ENCODE peak calls at places on chromosomes 16 and 17, in five cellular contexts. Z is A549, E is spleen, X is prostate gland, M is upper lobe of left lung. C is an unnamed sample. For H3K4me1, the result is how much of the 10 kb centered on the place peaks cover.

GRCh38 chr16:60214321-60214720 is 1480.2 kb upstream of the GOT2 start:
- DNase-seq in Z (no peak), E (no peak), X (no peak), M (no peak), C (no peak)

GRCh38 chr16:888901-889570 is 81.7 kb downstream of the LMF1 start:
- DNase-seq in Z (no peak), E (no peak), X (no peak), M (peak), C (no peak)

GRCh38 chr17:80352216-80352895 is 62.6 kb upstream of the ENDOV start:
- DNase-seq in Z (no peak), E (peak), X (no peak), M (no peak), C (peak)

GRCh38 chr17:11671151-11671550 is 72.9 kb downstream of the DNAH9 start:
- DNase-seq in Z (no peak), E (no peak), X (no peak), M (no peak), C (no peak)

GRCh38 chr17:68851875-68852274 is 103.3 kb downstream of the ABCA8 start:
- DNase-seq in Z (no peak), E (no peak), X (no peak), M (no peak), C (no peak)

GRCh38 chr16:3842994-3843393 is 37.5 kb downstream of the CREBBP start:
- DNase-seq in Z (no peak), E (no peak), X (no peak), M (no peak), C (no peak)

GRCh38 chr16:28884045-28884444 is 5.8 kb downstream of the ATP2A1 start:
- DNase-seq in Z (no peak), E (no peak), X (no peak), M (no peak), C (no peak)

GRCh38 chr16:22262460-22262859 is 34.7 kb upstream of the POLR3E start:
- DNase-seq in Z (no peak), E (no peak), X (no peak), M (no peak), C (no peak)

GRCh38 chr16:24139282-24139681 is 116.9 kb upstream of the CACNG3 start:
- DNase-seq in Z (no peak), E (no peak), X (no peak), M (no peak), C (no peak)

GRCh38 chr17:40510328-40510648 is 8.9 kb upstream of the TNS4 start:
- DNase-seq in Z (peak), E (peak), X (no peak), M (no peak), C (no peak)

GRCh38 chr16:64311241-64311640 is 810.6 kb downstream of the CDH11 start:
- DNase-seq in Z (no peak), E (no peak), X (no peak), M (no peak), C (no peak)

GRCh38 chr16:56824335-56824734 is 40.7 kb upstream of the SLC12A3 start:
- DNase-seq in Z (peak), E (no peak), X (no peak), M (no peak), C (no peak)

GRCh38 chr17:68782829-68783228 is 172.4 kb downstream of the ABCA8 start:
- DNase-seq in Z (no peak), E (no peak), X (no peak), M (no peak), C (no peak)

GRCh38 chr17:4394208-4395110 is 28.0 kb upstream of the UBE2G1 start:
- DNase-seq in Z (no peak), E (no peak), X (peak), M (no peak), C (no peak)

GRCh38 chr16:49055824-49056545 is 225.7 kb downstream of the CBLN1 start:
- DNase-seq in Z (no peak), E (no peak), X (no peak), M (no peak), C (no peak)

GRCh38 chr16:50265260-50265659 is 1.1 kb upstream of the ADCY7 start:
- DNase-seq in Z (no peak), E (peak), X (no peak), M (no peak), C (no peak)

GRCh38 chr17:63445571-63446217 is 412 bp downstream of the CYB561 start:
- DNase-seq in Z (peak), E (no peak), X (peak), M (peak), C (no peak)

GRCh38 chr17:35372846-35373531 is 432 bp downstream of the SLFN11 start:
- DNase-seq in Z (peak), E (peak), X (peak), M (peak), C (peak)

GRCh38 chr17:80061421-80061820 is 25.0 kb downstream of the CCDC40 start:
- DNase-seq in Z (no peak), E (no peak), X (no peak), M (no peak), C (no peak)

GRCh38 chr17:29617125-29617480 is 5.6 kb downstream of the CORO6 start:
- DNase-seq in Z (peak), E (peak), X (peak), M (peak), C (no peak)

GRCh38 chr17:29616300-29617048 is 6.2 kb downstream of the CORO6 start:
- DNase-seq in Z (no peak), E (no peak), X (no peak), M (no peak), C (no peak)

GRCh38 chr17:29618272-29619065 is 4.2 kb downstream of the CORO6 start:
- DNase-seq in Z (no peak), E (no peak), X (no peak), M (no peak), C (no peak)

GRCh38 chr17:29619251-29619650 is 3.5 kb downstream of the CORO6 start:
- DNase-seq in Z (no peak), E (no peak), X (no peak), M (no peak), C (no peak)

DNA sequence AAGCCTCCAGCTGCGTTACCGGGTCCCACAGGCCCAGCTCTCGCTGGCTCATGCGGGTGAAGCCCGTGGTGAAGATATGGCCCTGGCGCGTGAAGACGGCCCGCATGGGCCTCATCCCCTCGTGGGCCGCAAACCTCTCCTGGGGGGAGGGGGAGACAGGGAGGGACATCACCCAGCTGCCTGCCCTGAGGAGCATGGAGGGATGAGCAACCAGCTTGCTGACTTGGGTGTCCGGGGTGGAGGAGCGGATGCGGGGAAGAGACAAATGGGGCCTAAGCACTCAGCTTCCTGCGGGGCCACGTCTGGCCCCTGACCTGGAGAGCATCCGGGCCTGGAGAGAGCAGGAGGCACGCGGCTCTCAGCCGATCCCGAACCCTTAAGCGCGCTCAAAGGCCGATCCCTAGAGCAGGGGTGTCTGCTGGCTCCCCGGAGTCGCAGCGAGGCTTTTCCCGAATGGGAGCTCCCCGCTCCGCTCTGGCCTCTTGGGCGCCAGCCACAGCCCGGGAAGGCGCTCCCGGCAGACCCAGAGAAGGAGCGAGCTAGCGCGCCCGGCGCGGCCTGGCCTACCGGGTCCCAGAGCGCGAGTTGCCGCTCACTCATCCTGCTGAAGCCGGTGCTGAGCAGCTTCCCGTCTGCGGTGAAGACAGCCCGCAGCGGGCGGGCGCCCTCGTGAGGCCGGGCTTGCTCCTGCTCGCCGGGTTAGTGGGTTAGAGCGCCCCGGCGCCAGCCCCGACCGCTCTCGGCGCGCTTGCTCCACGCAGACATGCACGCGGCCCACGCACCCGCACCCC is 5.0 kb downstream of the CORO6 start:
- DNase-seq in Z (peak), E (peak), X (peak), M (peak), C (no peak)
- H3K4me1 ChIP-seq in Z (half or more), E (under half), X (under half), M (half or more), C (under half)

GRCh38 chr17:49588726-49589555 is 13.3 kb downstream of the NXPH3 start:
- DNase-seq in Z (no peak), E (no peak), X (no peak), M (no peak), C (no peak)

GRCh38 chr17:49589556-49589885 is 13.8 kb downstream of the NXPH3 start:
- DNase-seq in Z (no peak), E (no peak), X (no peak), M (no peak), C (no peak)

GRCh38 chr17:49585422-49586027 is 9.9 kb downstream of the NXPH3 start:
- DNase-seq in Z (peak), E (no peak), X (no peak), M (no peak), C (no peak)

GRCh38 chr17:49588312-49588711 is 12.6 kb downstream of the NXPH3 start:
- DNase-seq in Z (no peak), E (no peak), X (no peak), M (no peak), C (no peak)

GRCh38 chr17:49587366-49588073 is 11.8 kb downstream of the NXPH3 start:
- DNase-seq in Z (no peak), E (no peak), X (no peak), M (no peak), C (no peak)
- TF ChIP-seq POLR2A in Z (no peak), E (no peak), X (no peak), M (no peak), C (no peak)

GRCh38 chr17:27601975-27602302 is 29.0 kb upstream of the LGALS9 start:
- DNase-seq in Z (no peak), E (no peak), X (no peak), M (no peak), C (no peak)
- TF ChIP-seq CTCF in Z (no peak), E (peak), X (no peak), M (no peak), C (no peak)

DNA sequence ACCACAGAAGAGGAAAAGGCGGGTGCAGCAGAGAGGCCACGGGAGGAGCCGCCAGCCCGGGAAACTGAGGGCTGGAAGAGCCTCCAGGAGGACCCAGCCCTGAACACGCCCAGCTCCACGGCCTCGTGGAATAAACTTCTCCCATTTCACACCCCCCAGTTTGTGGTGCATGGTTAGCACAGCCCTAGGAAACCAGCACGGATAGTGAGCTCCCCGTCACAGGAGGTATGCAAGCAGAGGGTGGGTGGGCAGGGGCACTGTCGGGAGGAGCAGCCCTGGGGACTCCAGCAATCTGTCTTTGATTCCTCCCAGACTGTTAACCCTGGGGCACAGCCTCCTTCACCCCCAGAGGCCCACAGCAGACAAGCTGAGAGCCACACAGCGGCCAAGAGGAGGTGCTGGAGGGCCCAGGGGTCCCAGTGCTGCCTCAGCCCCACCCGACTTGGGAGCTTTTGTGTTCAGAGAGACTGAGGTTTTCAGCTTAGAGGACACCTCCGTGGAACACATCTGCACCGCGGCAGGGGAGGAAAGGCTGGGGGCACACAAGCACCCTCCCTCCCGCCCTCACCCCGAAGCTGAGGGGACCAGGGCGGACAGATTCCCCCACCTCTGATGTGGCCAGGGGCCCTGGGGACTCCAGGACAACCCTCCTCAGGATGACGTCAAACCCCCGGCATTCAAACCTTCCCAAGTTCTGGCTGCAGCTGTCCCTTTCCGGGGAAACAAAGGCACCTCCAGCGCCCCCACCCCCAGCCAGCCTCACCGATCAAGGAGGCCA is 1.7 kb upstream of the IL17C start:
- DNase-seq in Z (no peak), E (peak), X (no peak), M (peak), C (no peak)
- H3K4me1 ChIP-seq in Z (under half), E (under half), X (under half), M (under half), C (under half)

GRCh38 chr16:58499615-58500328 is at the start of gene NDRG4:
- DNase-seq in Z (peak), E (peak), X (no peak), M (peak), C (no peak)
- TF ChIP-seq POLR2A in Z (peak), E (no peak), X (peak), M (no peak), C (no peak)

GRCh38 chr16:71590584-71590983 is 13.7 kb upstream of the TAT start:
- DNase-seq in Z (no peak), E (no peak), X (no peak), M (no peak), C (no peak)

GRCh38 chr16:71585318-71585703 is 8.4 kb upstream of the TAT start:
- DNase-seq in Z (no peak), E (no peak), X (no peak), M (no peak), C (no peak)

GRCh38 chr16:71584543-71585317 is 7.8 kb upstream of the TAT start:
- DNase-seq in Z (no peak), E (no peak), X (no peak), M (no peak), C (no peak)
- TF ChIP-seq CTCF in Z (no peak), E (no peak), X (no peak), M (no peak), C (no peak)

DNA sequence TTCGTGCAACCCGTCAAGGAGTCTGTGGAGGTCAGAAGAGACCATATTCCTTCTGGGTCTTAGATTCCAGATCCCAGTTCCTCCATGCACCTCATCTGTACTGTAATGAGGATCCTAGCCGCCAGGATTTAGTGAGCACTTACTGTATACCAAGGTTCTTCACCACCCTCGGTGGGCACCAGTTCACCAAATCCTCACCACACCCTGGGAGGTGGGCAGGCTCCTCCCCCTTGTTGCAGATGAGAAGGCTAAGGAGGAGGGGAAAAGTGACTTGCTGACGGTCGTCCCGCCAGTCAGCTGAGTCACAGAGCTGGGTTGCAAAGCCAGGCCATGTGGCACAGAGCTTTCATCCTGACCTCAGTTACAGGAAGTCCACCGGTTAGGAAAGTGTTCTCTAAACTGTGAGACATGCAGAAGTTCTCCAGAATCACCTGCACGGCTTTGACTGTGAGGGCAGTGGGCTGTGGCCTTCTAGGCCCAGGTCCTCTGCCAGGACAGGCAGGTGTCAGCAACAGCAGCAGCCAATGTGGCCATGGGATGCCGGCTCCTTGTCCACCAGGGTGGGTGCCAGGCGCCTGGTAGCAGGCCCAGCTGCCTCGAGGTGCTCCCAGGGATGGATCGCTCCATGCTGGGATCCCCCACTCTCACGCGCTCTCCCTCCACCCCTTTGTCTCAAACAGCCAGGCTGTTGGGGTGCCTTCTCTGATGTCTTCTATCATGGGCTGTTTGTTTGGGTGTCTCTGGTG is 240.3 kb upstream of the GSE1 start:
- DNase-seq in Z (no peak), E (no peak), X (no peak), M (peak), C (no peak)
- H3K4me1 ChIP-seq in Z (under half), E (under half), X (under half), M (under half), C (under half)